ENCODE peak calls at places on chromosomes 7 and 10, in six cellular contexts. B is psoas muscle; F is GM12892; R is left cardiac atrium; S is stimulated activated CD4-positive, alpha-beta T cell treated with anti-CD3 and anti-CD28 coated beads, Interleukin-15, amount 100 ng/mL, for 1 hour; J is NCI-H1105 treated with DMSO at 0.1 percent for 48 hours. N is an unnamed sample.

GRCh38 chr7:150964593-150965111 is 13.5 kb downstream of the KCNH2 start:
- DNase-seq in B (peak), F (no peak), R (peak), S (no peak), J (no peak), N (peak)

GRCh38 chr7:95687759-95688343 is 84.5 kb upstream of the DYNC1I1 start:
- DNase-seq in B (no peak), F (no peak), R (no peak), S (no peak), J (peak), N (peak)

GRCh38 chr10:99431190-99431549 is 746 bp upstream of the GOT1 start:
- DNase-seq in B (peak), F (no peak), R (peak), S (no peak), J (peak), N (peak)

GRCh38 chr7:82167568-82168314 is 275.8 kb downstream of the CACNA2D1 start:
- DNase-seq in B (no peak), F (no peak), R (no peak), S (no peak), J (peak), N (peak)

GRCh38 chr10:115856580-115856979 is 416.4 kb downstream of the GFRA1 start:
- DNase-seq in B (no peak), F (no peak), R (no peak), S (no peak), J (no peak), N (peak)

GRCh38 chr10:77649333-77650331 is 12.0 kb upstream of the KCNMA1 start:
- DNase-seq in B (no peak), F (no peak), R (no peak), S (no peak), J (no peak), N (no peak)

GRCh38 chr7:108028111-108028510 is 25.1 kb upstream of the LAMB1 start:
- DNase-seq in B (no peak), F (no peak), R (no peak), S (no peak), J (no peak), N (no peak)

GRCh38 chr10:23493711-23494110 is 54.8 kb downstream of the OTUD1 start:
- DNase-seq in B (no peak), F (no peak), R (no peak), S (no peak), J (no peak), N (no peak)

GRCh38 chr7:95723583-95724180 is 48.7 kb upstream of the DYNC1I1 start:
- DNase-seq in B (no peak), F (no peak), R (no peak), S (no peak), J (peak), N (peak)

GRCh38 chr10:23158370-23158769 is 33.7 kb upstream of the PTF1A start:
- DNase-seq in B (no peak), F (no peak), R (no peak), S (no peak), J (peak), N (peak)

N was measured in mesendoderm.